ENCODE peak calls at places on chromosomes 13 and 19, in six cellular contexts. One of them, this sample, is unnamed.

GRCh38 chr13:34608326-34608725 is 333.7 kb upstream of the NBEA start:
- DNase-seq in tibial nerve: no peak
- DNase-seq in HL-60: no peak
- DNase-seq in left ventricle myocardium inferior: no peak
- DNase-seq in cardiac fibroblast: no peak
- DNase-seq in tibial artery: no peak
- DNase-seq in this sample: no peak

GRCh38 chr19:29328586-29328985 is 115.6 kb upstream of the UQCRFS1 start:
- DNase-seq in left ventricle myocardium inferior: no peak
- DNase-seq in tibial nerve: no peak
- DNase-seq in tibial artery: no peak
- DNase-seq in cardiac fibroblast: no peak
- DNase-seq in HL-60: no peak
- DNase-seq in this sample: no peak

GRCh38 chr19:16530540-16531379 is 11.5 kb downstream of the CHERP start:
- DNase-seq in HL-60: no peak
- DNase-seq in tibial nerve: no peak
- DNase-seq in tibial artery: no peak
- DNase-seq in left ventricle myocardium inferior: no peak
- DNase-seq in cardiac fibroblast: no peak
- DNase-seq in this sample: no peak

GRCh38 chr19:18433039-18433691 is 4.8 kb downstream of the ISYNA1 start:
- DNase-seq in tibial nerve: no peak
- DNase-seq in cardiac fibroblast: no peak
- DNase-seq in tibial artery: no peak
- DNase-seq in left ventricle myocardium inferior: no peak
- DNase-seq in HL-60: no peak
- DNase-seq in this sample: peak

GRCh38 chr13:102394158-102395053 is 7.4 kb downstream of the FGF14 start:
- DNase-seq in tibial artery: peak
- DNase-seq in left ventricle myocardium inferior: peak
- DNase-seq in cardiac fibroblast: peak
- DNase-seq in tibial nerve: peak
- DNase-seq in HL-60: peak
- DNase-seq in this sample: peak

GRCh38 chr13:94249512-94249911 is 230.0 kb downstream of the DCT start:
- DNase-seq in tibial nerve: no peak
- DNase-seq in left ventricle myocardium inferior: no peak
- DNase-seq in tibial artery: no peak
- DNase-seq in cardiac fibroblast: peak
- DNase-seq in HL-60: no peak
- DNase-seq in this sample: peak

GRCh38 chr19:36460046-36460445 is 29.3 kb downstream of the ZNF566 start:
- DNase-seq in tibial artery: no peak
- DNase-seq in left ventricle myocardium inferior: no peak
- DNase-seq in cardiac fibroblast: no peak
- DNase-seq in tibial nerve: no peak
- DNase-seq in HL-60: no peak
- DNase-seq in this sample: no peak

GRCh38 chr19:23203841-23204344 is 46.3 kb downstream of the ZNF724 start:
- DNase-seq in tibial artery: peak
- DNase-seq in cardiac fibroblast: no peak
- DNase-seq in left ventricle myocardium inferior: peak
- DNase-seq in HL-60: no peak
- DNase-seq in tibial nerve: no peak
- DNase-seq in this sample: no peak

GRCh38 chr19:29678484-29679106 is 13.3 kb downstream of the PLEKHF1 start:
- DNase-seq in left ventricle myocardium inferior: peak
- DNase-seq in HL-60: no peak
- DNase-seq in cardiac fibroblast: no peak
- DNase-seq in tibial artery: peak
- DNase-seq in tibial nerve: peak
- DNase-seq in this sample: no peak

GRCh38 chr13:110155072-110155471 is 151.9 kb downstream of the COL4A1 start:
- DNase-seq in tibial nerve: no peak
- DNase-seq in HL-60: no peak
- DNase-seq in left ventricle myocardium inferior: no peak
- DNase-seq in cardiac fibroblast: no peak
- DNase-seq in tibial artery: no peak
- DNase-seq in this sample: no peak

GRCh38 chr13:20505405-20506366 is 20.0 kb downstream of the CRYL1 start:
- DNase-seq in cardiac fibroblast: no peak
- DNase-seq in tibial nerve: no peak
- DNase-seq in left ventricle myocardium inferior: no peak
- DNase-seq in HL-60: no peak
- DNase-seq in tibial artery: no peak
- DNase-seq in this sample: no peak

GRCh38 chr13:106393776-106394175 is 141.7 kb downstream of the EFNB2 start:
- DNase-seq in HL-60: no peak
- DNase-seq in cardiac fibroblast: no peak
- DNase-seq in tibial nerve: no peak
- DNase-seq in left ventricle myocardium inferior: no peak
- DNase-seq in tibial artery: no peak
- DNase-seq in this sample: peak

GRCh38 chr13:71877280-71877653 is 10.3 kb upstream of the DACH1 start:
- DNase-seq in cardiac fibroblast: no peak
- DNase-seq in HL-60: no peak
- DNase-seq in tibial nerve: no peak
- DNase-seq in left ventricle myocardium inferior: no peak
- DNase-seq in tibial artery: no peak
- DNase-seq in this sample: no peak

GRCh38 chr19:36139120-36139472 is 770 bp upstream of the CAPNS1 start:
- DNase-seq in tibial artery: no peak
- DNase-seq in tibial nerve: no peak
- DNase-seq in cardiac fibroblast: no peak
- DNase-seq in HL-60: no peak
- DNase-seq in left ventricle myocardium inferior: no peak
- DNase-seq in this sample: no peak

GRCh38 chr13:95354156-95354555 is 52.9 kb upstream of the ABCC4 start:
- DNase-seq in cardiac fibroblast: no peak
- DNase-seq in tibial nerve: no peak
- DNase-seq in left ventricle myocardium inferior: no peak
- DNase-seq in tibial artery: no peak
- DNase-seq in HL-60: no peak
- DNase-seq in this sample: no peak

GRCh38 chr13:28447206-28447605 is 47.7 kb downstream of the FLT1 start:
- DNase-seq in HL-60: no peak
- DNase-seq in left ventricle myocardium inferior: no peak
- DNase-seq in tibial nerve: no peak
- DNase-seq in tibial artery: no peak
- DNase-seq in cardiac fibroblast: no peak
- DNase-seq in this sample: no peak

GRCh38 chr19:45152504-45153338 is 8.1 kb downstream of the NKPD1 start:
- DNase-seq in tibial artery: no peak
- DNase-seq in left ventricle myocardium inferior: peak
- DNase-seq in HL-60: peak
- DNase-seq in cardiac fibroblast: peak
- DNase-seq in tibial nerve: no peak
- DNase-seq in this sample: peak

GRCh38 chr13:33543631-33544030 is 258.1 kb upstream of the STARD13 start:
- DNase-seq in left ventricle myocardium inferior: no peak
- DNase-seq in HL-60: peak
- DNase-seq in tibial artery: no peak
- DNase-seq in tibial nerve: no peak
- DNase-seq in cardiac fibroblast: peak
- DNase-seq in this sample: peak

GRCh38 chr13:23510979-23511735 is 59.1 kb upstream of the TNFRSF19 start:
- DNase-seq in HL-60: peak
- DNase-seq in cardiac fibroblast: peak
- DNase-seq in tibial nerve: no peak
- DNase-seq in tibial artery: no peak
- DNase-seq in left ventricle myocardium inferior: no peak
- DNase-seq in this sample: peak

GRCh38 chr13:59016250-59016649 is 1147.5 kb downstream of the DIAPH3 start:
- DNase-seq in tibial nerve: no peak
- DNase-seq in cardiac fibroblast: peak
- DNase-seq in tibial artery: no peak
- DNase-seq in left ventricle myocardium inferior: no peak
- DNase-seq in HL-60: no peak
- DNase-seq in this sample: no peak
- TF ChIP-seq CTCF in tibial nerve: no peak
- TF ChIP-seq CTCF in cardiac fibroblast: no peak
- TF ChIP-seq CTCF in tibial artery: no peak
- TF ChIP-seq CTCF in left ventricle myocardium inferior: no peak
- TF ChIP-seq CTCF in HL-60: no peak
- TF ChIP-seq CTCF in this sample: no peak

DNA sequence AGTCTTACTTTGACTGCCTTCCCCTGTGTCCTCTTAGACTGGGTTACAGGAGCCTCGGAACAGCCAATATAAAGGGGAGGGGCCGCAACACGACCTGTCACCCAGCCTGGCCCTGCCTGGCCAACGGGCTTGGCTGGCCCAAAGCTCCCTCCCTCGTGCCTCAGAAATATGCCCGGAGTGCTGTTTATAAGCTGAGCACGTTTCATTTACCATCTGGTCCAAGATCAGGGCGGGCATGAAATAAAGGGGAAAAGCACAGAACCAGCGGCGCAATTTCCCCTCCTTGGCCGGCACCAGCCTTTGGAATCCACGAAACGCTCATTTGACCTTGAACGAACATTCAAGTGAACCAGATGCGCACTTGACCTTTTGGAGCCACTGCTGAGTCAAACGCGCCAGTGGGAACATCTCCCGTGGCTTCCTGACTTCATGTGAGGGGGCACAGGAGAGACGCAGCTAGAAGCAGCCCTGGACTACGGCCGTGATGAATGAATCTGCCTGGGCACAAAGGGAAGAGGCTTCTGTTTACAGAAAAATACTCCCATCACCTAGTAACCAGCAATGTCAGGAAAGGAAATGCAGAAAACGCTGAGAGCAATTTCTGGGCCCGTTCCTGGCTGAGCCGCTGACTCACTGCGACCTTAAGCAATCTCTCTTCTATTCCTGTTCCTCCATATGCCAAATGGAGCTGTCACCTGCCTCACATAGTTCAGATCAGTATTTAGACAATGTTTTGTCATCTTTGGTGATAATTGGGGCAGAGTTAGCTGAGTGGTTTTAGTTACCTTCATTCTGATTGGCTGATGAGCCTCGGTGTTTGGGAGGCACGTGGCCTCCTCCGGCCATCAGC is 53.3 kb downstream of the RFX2 start:
- DNase-seq in tibial artery: peak
- DNase-seq in cardiac fibroblast: peak
- DNase-seq in HL-60: peak
- DNase-seq in tibial nerve: no peak
- DNase-seq in left ventricle myocardium inferior: peak
- DNase-seq in this sample: peak
- H3K4me3 ChIP-seq in tibial artery: peak
- H3K4me3 ChIP-seq in cardiac fibroblast: no peak
- H3K4me3 ChIP-seq in HL-60: no peak
- H3K4me3 ChIP-seq in tibial nerve: peak
- H3K4me3 ChIP-seq in left ventricle myocardium inferior: peak
- H3K4me3 ChIP-seq in this sample: no peak

GRCh38 chr13:49499889-49500660 is 4.3 kb downstream of the PHF11 start:
- DNase-seq in cardiac fibroblast: peak
- DNase-seq in left ventricle myocardium inferior: no peak
- DNase-seq in HL-60: no peak
- DNase-seq in tibial nerve: no peak
- DNase-seq in tibial artery: no peak
- DNase-seq in this sample: peak

GRCh38 chr13:49494645-49495044 is 1.1 kb upstream of the PHF11 start:
- DNase-seq in tibial artery: no peak
- DNase-seq in tibial nerve: no peak
- DNase-seq in left ventricle myocardium inferior: no peak
- DNase-seq in cardiac fibroblast: no peak
- DNase-seq in HL-60: no peak
- DNase-seq in this sample: no peak

GRCh38 chr13:49497272-49497671 is 1.5 kb downstream of the PHF11 start:
- DNase-seq in HL-60: no peak
- DNase-seq in tibial artery: no peak
- DNase-seq in tibial nerve: no peak
- DNase-seq in left ventricle myocardium inferior: no peak
- DNase-seq in cardiac fibroblast: no peak
- DNase-seq in this sample: no peak

GRCh38 chr13:49498211-49498610 is 2.5 kb downstream of the PHF11 start:
- DNase-seq in tibial nerve: no peak
- DNase-seq in left ventricle myocardium inferior: no peak
- DNase-seq in HL-60: no peak
- DNase-seq in tibial artery: no peak
- DNase-seq in cardiac fibroblast: no peak
- DNase-seq in this sample: no peak

GRCh38 chr13:49495783-49496762 is at the start of gene PHF11:
- DNase-seq in tibial nerve: peak
- DNase-seq in HL-60: peak
- DNase-seq in left ventricle myocardium inferior: peak
- DNase-seq in cardiac fibroblast: peak
- DNase-seq in tibial artery: peak
- DNase-seq in this sample: peak
- TF ChIP-seq CTCF in tibial nerve: peak
- TF ChIP-seq CTCF in HL-60: no peak
- TF ChIP-seq CTCF in left ventricle myocardium inferior: peak
- TF ChIP-seq CTCF in cardiac fibroblast: no peak
- TF ChIP-seq CTCF in tibial artery: no peak
- TF ChIP-seq CTCF in this sample: no peak

GRCh38 chr13:77860621-77861020 is 58.0 kb downstream of the EDNRB start:
- DNase-seq in tibial nerve: no peak
- DNase-seq in cardiac fibroblast: peak
- DNase-seq in HL-60: peak
- DNase-seq in left ventricle myocardium inferior: no peak
- DNase-seq in tibial artery: no peak
- DNase-seq in this sample: peak
- H3K4me3 ChIP-seq in tibial nerve: no peak
- H3K4me3 ChIP-seq in cardiac fibroblast: no peak
- H3K4me3 ChIP-seq in HL-60: no peak
- H3K4me3 ChIP-seq in left ventricle myocardium inferior: no peak
- H3K4me3 ChIP-seq in tibial artery: no peak
- H3K4me3 ChIP-seq in this sample: no peak

GRCh38 chr19:5664515-5664914 is 15.8 kb downstream of the MICOS13 start:
- DNase-seq in tibial artery: no peak
- DNase-seq in left ventricle myocardium inferior: no peak
- DNase-seq in HL-60: no peak
- DNase-seq in tibial nerve: no peak
- DNase-seq in cardiac fibroblast: no peak
- DNase-seq in this sample: no peak

GRCh38 chr19:5666921-5667610 is 13.2 kb downstream of the MICOS13 start:
- DNase-seq in tibial nerve: no peak
- DNase-seq in HL-60: no peak
- DNase-seq in tibial artery: no peak
- DNase-seq in left ventricle myocardium inferior: no peak
- DNase-seq in cardiac fibroblast: no peak
- DNase-seq in this sample: no peak

GRCh38 chr19:5663904-5664303 is 16.4 kb downstream of the MICOS13 start:
- DNase-seq in tibial artery: no peak
- DNase-seq in HL-60: no peak
- DNase-seq in cardiac fibroblast: no peak
- DNase-seq in left ventricle myocardium inferior: no peak
- DNase-seq in tibial nerve: no peak
- DNase-seq in this sample: no peak

GRCh38 chr19:5667751-5668271 is 12.5 kb downstream of the MICOS13 start:
- DNase-seq in cardiac fibroblast: no peak
- DNase-seq in tibial nerve: no peak
- DNase-seq in tibial artery: no peak
- DNase-seq in left ventricle myocardium inferior: no peak
- DNase-seq in HL-60: no peak
- DNase-seq in this sample: no peak

GRCh38 chr19:5665781-5666513 is 14.4 kb downstream of the MICOS13 start:
- DNase-seq in HL-60: no peak
- DNase-seq in cardiac fibroblast: peak
- DNase-seq in left ventricle myocardium inferior: no peak
- DNase-seq in tibial artery: no peak
- DNase-seq in tibial nerve: no peak
- DNase-seq in this sample: peak
- TF ChIP-seq CTCF in HL-60: no peak
- TF ChIP-seq CTCF in cardiac fibroblast: peak
- TF ChIP-seq CTCF in left ventricle myocardium inferior: no peak
- TF ChIP-seq CTCF in tibial artery: no peak
- TF ChIP-seq CTCF in tibial nerve: no peak
- TF ChIP-seq CTCF in this sample: peak

GRCh38 chr19:7254590-7254989 is 39.6 kb downstream of the INSR start:
- DNase-seq in tibial artery: no peak
- DNase-seq in tibial nerve: no peak
- DNase-seq in HL-60: no peak
- DNase-seq in cardiac fibroblast: no peak
- DNase-seq in left ventricle myocardium inferior: no peak
- DNase-seq in this sample: no peak
- H3K4me3 ChIP-seq in tibial artery: no peak
- H3K4me3 ChIP-seq in tibial nerve: no peak
- H3K4me3 ChIP-seq in HL-60: no peak
- H3K4me3 ChIP-seq in cardiac fibroblast: no peak
- H3K4me3 ChIP-seq in left ventricle myocardium inferior: no peak
- H3K4me3 ChIP-seq in this sample: no peak